ENCODE peak calls at places on chromosomes 7 and 10, in eight cellular contexts. S is mesendoderm, E is HCT116, H is endothelial cell of umbilical vein, A is DND-41, O is GM23248, N is fibroblast of lung, B is hepatocyte. M is an unnamed sample. For H3K4me1, H3K36me3 and H3K79me2, the result is how much of the 10 kb centered on the place peaks cover.

GRCh38 chr10:80462277-80462985 is 8.3 kb downstream of the TSPAN14 start:
- DNase-seq in S (no peak), E (no peak), H (peak), A (no peak), O (peak), N (peak), B (no peak), M (no peak)

GRCh38 chr10:15112657-15113056 is 15.5 kb downstream of the RPP38 start:
- DNase-seq in S (peak), E (no peak), H (no peak), A (no peak), O (no peak), N (no peak), B (no peak), M (no peak)

GRCh38 chr7:108000875-108001758 is 1.8 kb downstream of the LAMB1 start:
- DNase-seq in S (peak), E (no peak), H (peak), A (no peak), O (peak), N (peak), B (peak), M (no peak)

GRCh38 chr7:46844486-46844885 is 737.4 kb downstream of the TNS3 start:
- DNase-seq in S (no peak), E (no peak), H (no peak), A (no peak), O (peak), N (peak), B (no peak), M (no peak)

GRCh38 chr7:118183254-118183585 is 744 bp upstream of the LSM8 start:
- DNase-seq in S (peak), E (no peak), H (no peak), A (peak), O (peak), N (peak), B (no peak), M (peak)

GRCh38 chr10:34168429-34168828 is 646.7 kb downstream of the PARD3 start:
- DNase-seq in S (no peak), E (no peak), H (no peak), A (no peak), O (no peak), N (no peak), B (no peak), M (no peak)

GRCh38 chr7:40921589-40922315 is 781.1 kb downstream of the INHBA start:
- DNase-seq in S (no peak), E (no peak), H (no peak), A (no peak), O (peak), N (no peak), B (no peak), M (no peak)

GRCh38 chr7:22651534-22652243 is 75.3 kb upstream of the IL6 start:
- DNase-seq in S (peak), E (no peak), H (peak), A (no peak), O (peak), N (peak), B (no peak), M (no peak)

GRCh38 chr10:88565072-88565471 is 18.0 kb downstream of the RNLS start:
- DNase-seq in S (peak), E (peak), H (peak), A (no peak), O (peak), N (peak), B (peak), M (peak)

GRCh38 chr7:122416316-122416925 is 111.9 kb upstream of the FEZF1 start:
- DNase-seq in S (no peak), E (no peak), H (no peak), A (no peak), O (no peak), N (peak), B (no peak), M (no peak)

GRCh38 chr10:44991571-44991970 is 9.2 kb upstream of the ZNF22 start:
- DNase-seq in S (no peak), E (no peak), H (no peak), A (no peak), O (no peak), N (no peak), B (no peak), M (no peak)

GRCh38 chr10:111598433-111599059 is 521.7 kb downstream of the ADRA2A start:
- DNase-seq in S (peak), E (peak), H (peak), A (peak), O (peak), N (peak), B (peak), M (peak)

GRCh38 chr7:146698995-146699610 is 582.5 kb downstream of the CNTNAP2 start:
- DNase-seq in S (peak), E (no peak), H (no peak), A (no peak), O (no peak), N (no peak), B (no peak), M (no peak)

GRCh38 chr7:98520356-98520932 is 96.6 kb upstream of the NPTX2 start:
- DNase-seq in S (no peak), E (peak), H (no peak), A (peak), O (no peak), N (no peak), B (no peak), M (peak)

GRCh38 chr10:46236537-46236887 is 50.3 kb upstream of the ANTXRL start:
- DNase-seq in S (no peak), E (no peak), H (no peak), A (no peak), O (no peak), N (no peak), B (no peak), M (no peak)

GRCh38 chr7:90387470-90388240 is 15.6 kb upstream of the CLDN12 start:
- DNase-seq in S (peak), E (no peak), H (no peak), A (no peak), O (peak), N (no peak), B (no peak), M (no peak)

GRCh38 chr7:30472771-30473392 is 5.7 kb downstream of the NOD1 start:
- DNase-seq in S (peak), E (no peak), H (peak), A (no peak), O (peak), N (peak), B (peak), M (no peak)

GRCh38 chr7:65225422-65226006 is 148.1 kb upstream of the ZNF92 start:
- DNase-seq in S (no peak), E (no peak), H (no peak), A (no peak), O (no peak), N (no peak), B (no peak), M (no peak)

GRCh38 chr7:158617737-158618128 is 30.1 kb upstream of the PTPRN2 start:
- DNase-seq in S (no peak), E (no peak), H (no peak), A (no peak), O (peak), N (peak), B (no peak), M (no peak)

GRCh38 chr7:92586403-92586802 is 3.8 kb downstream of the FAM133B start:
- DNase-seq in S (no peak), E (no peak), H (no peak), A (no peak), O (peak), N (peak), B (no peak), M (peak)

GRCh38 chr7:27163776-27164380 is 1.5 kb downstream of the HOXA9 start:
- DNase-seq in S (no peak), E (no peak), H (no peak), A (no peak), O (peak), N (no peak), B (no peak), M (no peak)

GRCh38 chr7:50866343-50867047 is 83.8 kb upstream of the GRB10 start:
- DNase-seq in S (no peak), E (no peak), H (no peak), A (no peak), O (no peak), N (no peak), B (no peak), M (no peak)

GRCh38 chr10:102230264-102230860 is 4.3 kb downstream of the ELOVL3 start:
- DNase-seq in S (peak), E (peak), H (peak), A (no peak), O (peak), N (peak), B (peak), M (peak)

GRCh38 chr10:78361031-78361430 is 327.4 kb downstream of the RPS24 start:
- DNase-seq in S (no peak), E (no peak), H (no peak), A (no peak), O (no peak), N (no peak), B (no peak), M (no peak)

GRCh38 chr10:108005627-108006026 is 841.1 kb upstream of the SORCS1 start:
- DNase-seq in S (no peak), E (no peak), H (no peak), A (no peak), O (no peak), N (no peak), B (no peak), M (no peak)

GRCh38 chr7:101557421-101557820 is 71.7 kb downstream of the MYL10 start:
- DNase-seq in S (no peak), E (no peak), H (no peak), A (no peak), O (no peak), N (no peak), B (no peak), M (no peak)

GRCh38 chr7:50696810-50697582 is 85.7 kb downstream of the GRB10 start:
- DNase-seq in S (peak), E (peak), H (peak), A (no peak), O (peak), N (no peak), B (no peak), M (no peak)

GRCh38 chr7:44650242-44650641 is 43.8 kb downstream of the OGDH start:
- DNase-seq in S (no peak), E (no peak), H (no peak), A (no peak), O (no peak), N (no peak), B (no peak), M (no peak)

GRCh38 chr10:19920075-19920726 is 104.0 kb downstream of the PLXDC2 start:
- DNase-seq in S (peak), E (no peak), H (no peak), A (no peak), O (no peak), N (no peak), B (no peak), M (no peak)

GRCh38 chr10:19915816-19916215 is 99.6 kb downstream of the PLXDC2 start:
- DNase-seq in S (no peak), E (no peak), H (no peak), A (no peak), O (no peak), N (no peak), B (no peak), M (no peak)

GRCh38 chr10:19921300-19922140 is 105.3 kb downstream of the PLXDC2 start:
- DNase-seq in S (no peak), E (no peak), H (no peak), A (no peak), O (peak), N (peak), B (no peak), M (no peak)

GRCh38 chr10:19917756-19918478 is 101.7 kb downstream of the PLXDC2 start:
- DNase-seq in S (peak), E (no peak), H (no peak), A (no peak), O (no peak), N (peak), B (no peak), M (no peak)

DNA sequence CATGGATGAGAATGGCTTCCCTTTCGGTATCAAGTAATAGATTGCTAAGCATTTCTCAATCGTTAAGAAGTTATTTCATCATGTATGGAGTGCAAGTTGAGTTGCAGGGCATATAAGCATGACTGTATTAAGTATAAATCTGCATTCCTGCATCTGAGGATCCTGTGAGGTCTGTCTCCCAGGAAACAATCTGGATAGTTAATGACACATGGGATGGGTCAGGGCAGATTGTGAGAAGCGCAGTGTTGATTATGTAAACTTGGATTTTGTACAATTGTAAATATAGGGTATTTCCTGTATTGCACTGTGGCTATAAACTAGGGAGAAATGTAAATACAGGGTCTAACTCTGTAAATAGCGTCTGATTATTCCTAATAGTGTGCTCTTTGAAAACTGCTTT is 102.6 kb downstream of the PLXDC2 start:
- DNase-seq in S (no peak), E (no peak), H (no peak), A (no peak), O (peak), N (peak), B (peak), M (no peak)
- H3K4me1 ChIP-seq in S (under half), E (under half), H (under half), A (under half), O (under half), N (under half), B (under half), M (under half)

GRCh38 chr7:2605608-2606538 is 25.9 kb upstream of the TTYH3 start:
- DNase-seq in S (no peak), E (no peak), H (no peak), A (no peak), O (no peak), N (no peak), B (no peak), M (no peak)
- H3K36me3 ChIP-seq in S (under half), E (under half), H (under half), A (under half), O (under half), N (under half), B (under half), M (under half)

DNA sequence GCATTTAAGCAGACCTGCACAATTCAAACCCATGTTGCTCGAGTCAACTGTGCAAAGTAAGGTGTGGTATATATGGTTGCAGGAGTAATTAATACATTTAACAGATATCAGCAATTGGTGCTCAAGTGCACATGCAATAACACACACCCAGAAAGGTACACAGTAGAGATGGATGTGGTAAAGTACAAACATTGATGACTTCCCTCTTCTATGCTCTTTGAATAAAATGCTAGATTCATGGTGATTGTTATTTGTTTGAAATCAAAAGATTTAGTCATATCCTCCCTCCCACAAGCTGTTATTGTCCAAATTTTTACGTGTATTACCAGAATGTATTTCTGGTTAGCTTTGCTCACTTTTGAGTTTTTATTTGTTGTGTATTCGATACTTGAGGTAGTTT is 262.0 kb upstream of the CSTF2T start:
- DNase-seq in S (no peak), E (no peak), H (no peak), A (no peak), O (no peak), N (no peak), B (no peak), M (no peak)
- H3K79me2 ChIP-seq in S (under half), E (under half), H (under half), A (under half), O (under half), N (under half), B (under half), M (under half)

GRCh38 chr7:126424985-126425384 is 827.8 kb downstream of the GRM8 start:
- DNase-seq in S (no peak), E (no peak), H (no peak), A (no peak), O (no peak), N (no peak), B (no peak), M (no peak)

GRCh38 chr7:126426652-126427051 is 826.1 kb downstream of the GRM8 start:
- DNase-seq in S (no peak), E (no peak), H (no peak), A (no peak), O (no peak), N (no peak), B (no peak), M (no peak)
- H3K4me1 ChIP-seq in S (under half), E (under half), H (under half), A (under half), O (under half), N (under half), B (under half), M (under half)

M was measured in Karpas-422.